ENCODE peak calls at places on chromosomes 1 and 21, in ten cellular contexts. One of them, this sample, is unnamed. For H3K27me3, the result is how much of the 10 kb centered on the place peaks cover.

GRCh38 chr1:208221291-208221622 is 22.9 kb downstream of the PLXNA2 start:
- DNase-seq in stomach: no peak
- DNase-seq in tibial nerve: no peak
- DNase-seq in mesendoderm: no peak
- DNase-seq in small intestine: no peak
- DNase-seq in CD8-positive, alpha-beta memory T cell: no peak
- DNase-seq in Peyer's patch: no peak
- DNase-seq in right atrium auricular region: no peak
- DNase-seq in cardiac muscle cell: no peak
- DNase-seq in SK-N-SH: no peak
- DNase-seq in this sample: no peak

GRCh38 chr1:154988053-154988954 is 5.1 kb upstream of the LENEP start:
- DNase-seq in stomach: no peak
- DNase-seq in tibial nerve: no peak
- DNase-seq in mesendoderm: no peak
- DNase-seq in small intestine: no peak
- DNase-seq in CD8-positive, alpha-beta memory T cell: no peak
- DNase-seq in Peyer's patch: no peak
- DNase-seq in right atrium auricular region: no peak
- DNase-seq in cardiac muscle cell: no peak
- DNase-seq in SK-N-SH: no peak
- DNase-seq in this sample: no peak

GRCh38 chr1:165162671-165163241 is 193.8 kb downstream of the LMX1A start:
- DNase-seq in stomach: no peak
- DNase-seq in tibial nerve: peak
- DNase-seq in mesendoderm: peak
- DNase-seq in small intestine: no peak
- DNase-seq in CD8-positive, alpha-beta memory T cell: no peak
- DNase-seq in Peyer's patch: no peak
- DNase-seq in right atrium auricular region: no peak
- DNase-seq in cardiac muscle cell: peak
- DNase-seq in SK-N-SH: peak
- DNase-seq in this sample: no peak

GRCh38 chr1:246728311-246728710 is 4.1 kb downstream of the SCCPDH start:
- DNase-seq in stomach: no peak
- DNase-seq in tibial nerve: no peak
- DNase-seq in mesendoderm: no peak
- DNase-seq in small intestine: no peak
- DNase-seq in CD8-positive, alpha-beta memory T cell: no peak
- DNase-seq in Peyer's patch: no peak
- DNase-seq in right atrium auricular region: no peak
- DNase-seq in cardiac muscle cell: no peak
- DNase-seq in SK-N-SH: no peak
- DNase-seq in this sample: no peak

GRCh38 chr1:6459850-6460265 is 6.1 kb downstream of the TNFRSF25 start:
- DNase-seq in stomach: no peak
- DNase-seq in tibial nerve: no peak
- DNase-seq in mesendoderm: peak
- DNase-seq in small intestine: no peak
- DNase-seq in CD8-positive, alpha-beta memory T cell: peak
- DNase-seq in Peyer's patch: peak
- DNase-seq in right atrium auricular region: no peak
- DNase-seq in cardiac muscle cell: no peak
- DNase-seq in SK-N-SH: no peak
- DNase-seq in this sample: no peak

GRCh38 chr1:221712776-221713431 is 29.0 kb downstream of the DUSP10 start:
- DNase-seq in stomach: peak
- DNase-seq in tibial nerve: no peak
- DNase-seq in mesendoderm: no peak
- DNase-seq in small intestine: peak
- DNase-seq in CD8-positive, alpha-beta memory T cell: peak
- DNase-seq in Peyer's patch: peak
- DNase-seq in right atrium auricular region: no peak
- DNase-seq in cardiac muscle cell: no peak
- DNase-seq in SK-N-SH: no peak
- DNase-seq in this sample: peak

GRCh38 chr1:97137862-97138514 is 416.4 kb downstream of the PTBP2 start:
- DNase-seq in stomach: no peak
- DNase-seq in tibial nerve: peak
- DNase-seq in mesendoderm: peak
- DNase-seq in small intestine: peak
- DNase-seq in CD8-positive, alpha-beta memory T cell: no peak
- DNase-seq in Peyer's patch: no peak
- DNase-seq in right atrium auricular region: no peak
- DNase-seq in cardiac muscle cell: peak
- DNase-seq in SK-N-SH: peak
- DNase-seq in this sample: peak

GRCh38 chr1:18348354-18348753 is 132.4 kb upstream of the KLHDC7A start:
- DNase-seq in stomach: no peak
- DNase-seq in tibial nerve: no peak
- DNase-seq in mesendoderm: peak
- DNase-seq in small intestine: no peak
- DNase-seq in CD8-positive, alpha-beta memory T cell: no peak
- DNase-seq in Peyer's patch: no peak
- DNase-seq in right atrium auricular region: no peak
- DNase-seq in cardiac muscle cell: no peak
- DNase-seq in SK-N-SH: no peak
- DNase-seq in this sample: no peak

GRCh38 chr1:183726825-183727224 is 73.7 kb upstream of the APOBEC4 start:
- DNase-seq in stomach: no peak
- DNase-seq in tibial nerve: no peak
- DNase-seq in mesendoderm: no peak
- DNase-seq in small intestine: no peak
- DNase-seq in CD8-positive, alpha-beta memory T cell: no peak
- DNase-seq in Peyer's patch: no peak
- DNase-seq in right atrium auricular region: no peak
- DNase-seq in cardiac muscle cell: no peak
- DNase-seq in SK-N-SH: no peak
- DNase-seq in this sample: no peak

GRCh38 chr1:95547000-95547399 is 313.0 kb downstream of the RWDD3 start:
- DNase-seq in stomach: no peak
- DNase-seq in tibial nerve: no peak
- DNase-seq in mesendoderm: no peak
- DNase-seq in small intestine: no peak
- DNase-seq in CD8-positive, alpha-beta memory T cell: no peak
- DNase-seq in Peyer's patch: no peak
- DNase-seq in right atrium auricular region: no peak
- DNase-seq in cardiac muscle cell: no peak
- DNase-seq in SK-N-SH: no peak
- DNase-seq in this sample: no peak

GRCh38 chr1:208587110-208587509 is 342.9 kb upstream of the PLXNA2 start:
- DNase-seq in stomach: no peak
- DNase-seq in tibial nerve: no peak
- DNase-seq in mesendoderm: no peak
- DNase-seq in small intestine: no peak
- DNase-seq in CD8-positive, alpha-beta memory T cell: no peak
- DNase-seq in Peyer's patch: no peak
- DNase-seq in right atrium auricular region: no peak
- DNase-seq in cardiac muscle cell: no peak
- DNase-seq in SK-N-SH: no peak
- DNase-seq in this sample: peak

GRCh38 chr1:156616463-156616862 is 2.8 kb upstream of the HAPLN2 start:
- DNase-seq in stomach: no peak
- DNase-seq in tibial nerve: no peak
- DNase-seq in mesendoderm: peak
- DNase-seq in small intestine: peak
- DNase-seq in CD8-positive, alpha-beta memory T cell: no peak
- DNase-seq in Peyer's patch: no peak
- DNase-seq in right atrium auricular region: no peak
- DNase-seq in cardiac muscle cell: peak
- DNase-seq in SK-N-SH: peak
- DNase-seq in this sample: no peak

GRCh38 chr1:102002057-102002456 is 5.3 kb upstream of the OLFM3 start:
- DNase-seq in stomach: no peak
- DNase-seq in tibial nerve: no peak
- DNase-seq in mesendoderm: no peak
- DNase-seq in small intestine: no peak
- DNase-seq in CD8-positive, alpha-beta memory T cell: no peak
- DNase-seq in Peyer's patch: no peak
- DNase-seq in right atrium auricular region: no peak
- DNase-seq in cardiac muscle cell: no peak
- DNase-seq in SK-N-SH: no peak
- DNase-seq in this sample: no peak

GRCh38 chr1:167627865-167628641 is 2.0 kb upstream of the RCSD1 start:
- DNase-seq in stomach: peak
- DNase-seq in tibial nerve: no peak
- DNase-seq in mesendoderm: peak
- DNase-seq in small intestine: peak
- DNase-seq in CD8-positive, alpha-beta memory T cell: peak
- DNase-seq in Peyer's patch: peak
- DNase-seq in right atrium auricular region: no peak
- DNase-seq in cardiac muscle cell: no peak
- DNase-seq in SK-N-SH: no peak
- DNase-seq in this sample: peak

GRCh38 chr1:223249854-223250631 is 107.0 kb upstream of the TLR5 start:
- DNase-seq in stomach: peak
- DNase-seq in tibial nerve: no peak
- DNase-seq in mesendoderm: no peak
- DNase-seq in small intestine: peak
- DNase-seq in CD8-positive, alpha-beta memory T cell: no peak
- DNase-seq in Peyer's patch: no peak
- DNase-seq in right atrium auricular region: peak
- DNase-seq in cardiac muscle cell: no peak
- DNase-seq in SK-N-SH: no peak
- DNase-seq in this sample: no peak

GRCh38 chr1:12525311-12526181 is 92.5 kb downstream of the DHRS3 start:
- DNase-seq in stomach: peak
- DNase-seq in tibial nerve: peak
- DNase-seq in mesendoderm: no peak
- DNase-seq in small intestine: peak
- DNase-seq in CD8-positive, alpha-beta memory T cell: no peak
- DNase-seq in Peyer's patch: no peak
- DNase-seq in right atrium auricular region: peak
- DNase-seq in cardiac muscle cell: peak
- DNase-seq in SK-N-SH: no peak
- DNase-seq in this sample: no peak

GRCh38 chr21:32975811-32976507 is 49.8 kb upstream of the OLIG2 start:
- DNase-seq in stomach: no peak
- DNase-seq in tibial nerve: no peak
- DNase-seq in mesendoderm: no peak
- DNase-seq in small intestine: no peak
- DNase-seq in CD8-positive, alpha-beta memory T cell: no peak
- DNase-seq in Peyer's patch: no peak
- DNase-seq in right atrium auricular region: no peak
- DNase-seq in cardiac muscle cell: no peak
- DNase-seq in SK-N-SH: no peak
- DNase-seq in this sample: no peak

GRCh38 chr1:111369645-111370044 is 57.9 kb downstream of the OVGP1 start:
- DNase-seq in stomach: peak
- DNase-seq in tibial nerve: no peak
- DNase-seq in mesendoderm: no peak
- DNase-seq in small intestine: no peak
- DNase-seq in CD8-positive, alpha-beta memory T cell: no peak
- DNase-seq in Peyer's patch: no peak
- DNase-seq in right atrium auricular region: no peak
- DNase-seq in cardiac muscle cell: no peak
- DNase-seq in SK-N-SH: no peak
- DNase-seq in this sample: no peak
- H3K27me3 ChIP-seq in stomach: under half
- H3K27me3 ChIP-seq in tibial nerve: under half
- H3K27me3 ChIP-seq in mesendoderm: under half
- H3K27me3 ChIP-seq in small intestine: under half
- H3K27me3 ChIP-seq in CD8-positive, alpha-beta memory T cell: under half
- H3K27me3 ChIP-seq in Peyer's patch: under half
- H3K27me3 ChIP-seq in right atrium auricular region: under half
- H3K27me3 ChIP-seq in cardiac muscle cell: under half
- H3K27me3 ChIP-seq in SK-N-SH: under half
- H3K27me3 ChIP-seq in this sample: under half

GRCh38 chr1:195851804-195852203 is 756.4 kb downstream of the KCNT2 start:
- DNase-seq in stomach: no peak
- DNase-seq in tibial nerve: no peak
- DNase-seq in mesendoderm: no peak
- DNase-seq in small intestine: no peak
- DNase-seq in CD8-positive, alpha-beta memory T cell: no peak
- DNase-seq in Peyer's patch: no peak
- DNase-seq in right atrium auricular region: no peak
- DNase-seq in cardiac muscle cell: no peak
- DNase-seq in SK-N-SH: no peak
- DNase-seq in this sample: no peak
- H3K27me3 ChIP-seq in stomach: under half
- H3K27me3 ChIP-seq in tibial nerve: under half
- H3K27me3 ChIP-seq in mesendoderm: under half
- H3K27me3 ChIP-seq in small intestine: under half
- H3K27me3 ChIP-seq in CD8-positive, alpha-beta memory T cell: under half
- H3K27me3 ChIP-seq in Peyer's patch: under half
- H3K27me3 ChIP-seq in right atrium auricular region: under half
- H3K27me3 ChIP-seq in cardiac muscle cell: under half
- H3K27me3 ChIP-seq in SK-N-SH: under half
- H3K27me3 ChIP-seq in this sample: under half

DNA sequence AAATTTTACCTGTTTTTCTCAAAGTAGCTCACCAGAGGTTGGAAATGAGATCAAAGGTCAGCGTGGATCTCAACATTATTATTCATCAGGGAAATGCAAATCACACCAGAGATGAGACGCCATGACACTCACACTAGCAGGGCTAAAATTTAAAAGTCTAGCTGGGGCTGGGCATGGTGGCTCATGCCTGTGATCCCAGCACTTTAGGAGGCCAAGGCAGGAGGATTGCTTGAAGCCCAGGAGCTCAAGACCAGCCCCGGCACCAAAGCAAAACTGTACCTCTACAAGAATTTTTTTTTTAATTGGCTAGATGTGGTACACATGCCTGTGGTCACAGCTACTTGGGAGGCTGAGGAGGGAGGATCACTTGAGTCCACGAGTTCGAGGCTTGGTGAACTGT is 41.4 kb upstream of the PCBP3 start:
- DNase-seq in stomach: no peak
- DNase-seq in tibial nerve: no peak
- DNase-seq in mesendoderm: no peak
- DNase-seq in small intestine: no peak
- DNase-seq in CD8-positive, alpha-beta memory T cell: no peak
- DNase-seq in Peyer's patch: no peak
- DNase-seq in right atrium auricular region: no peak
- DNase-seq in cardiac muscle cell: no peak
- DNase-seq in SK-N-SH: no peak
- DNase-seq in this sample: no peak
- H3K27me3 ChIP-seq in stomach: under half
- H3K27me3 ChIP-seq in tibial nerve: under half
- H3K27me3 ChIP-seq in mesendoderm: under half
- H3K27me3 ChIP-seq in small intestine: under half
- H3K27me3 ChIP-seq in CD8-positive, alpha-beta memory T cell: under half
- H3K27me3 ChIP-seq in Peyer's patch: under half
- H3K27me3 ChIP-seq in right atrium auricular region: under half
- H3K27me3 ChIP-seq in cardiac muscle cell: under half
- H3K27me3 ChIP-seq in SK-N-SH: under half
- H3K27me3 ChIP-seq in this sample: under half

DNA sequence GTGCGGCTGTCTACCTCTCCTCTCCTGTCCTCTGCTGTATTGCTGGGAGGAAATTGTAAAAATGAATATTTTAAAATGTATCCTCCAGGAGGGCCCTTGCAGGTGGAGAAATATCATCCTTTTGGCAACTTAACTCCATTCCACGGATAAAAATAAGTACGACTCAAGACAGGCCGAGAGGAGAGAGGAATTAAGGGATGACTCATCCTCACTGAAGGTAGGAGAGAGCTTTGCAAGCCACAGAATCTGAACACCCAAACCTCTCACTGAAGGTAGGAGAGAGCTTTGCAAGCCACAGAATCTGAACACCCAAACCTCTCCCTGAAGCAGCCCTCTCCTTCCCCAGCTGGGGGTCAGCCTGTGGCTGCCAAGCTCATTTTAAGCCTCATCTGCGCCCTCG is 13.1 kb upstream of the SELENON start:
- DNase-seq in stomach: no peak
- DNase-seq in tibial nerve: no peak
- DNase-seq in mesendoderm: no peak
- DNase-seq in small intestine: no peak
- DNase-seq in CD8-positive, alpha-beta memory T cell: no peak
- DNase-seq in Peyer's patch: no peak
- DNase-seq in right atrium auricular region: no peak
- DNase-seq in cardiac muscle cell: no peak
- DNase-seq in SK-N-SH: no peak
- DNase-seq in this sample: no peak
- H3K27me3 ChIP-seq in stomach: under half
- H3K27me3 ChIP-seq in tibial nerve: under half
- H3K27me3 ChIP-seq in mesendoderm: under half
- H3K27me3 ChIP-seq in small intestine: under half
- H3K27me3 ChIP-seq in CD8-positive, alpha-beta memory T cell: under half
- H3K27me3 ChIP-seq in Peyer's patch: under half
- H3K27me3 ChIP-seq in right atrium auricular region: under half
- H3K27me3 ChIP-seq in cardiac muscle cell: under half
- H3K27me3 ChIP-seq in SK-N-SH: under half
- H3K27me3 ChIP-seq in this sample: under half